ENCODE peak calls at places on chromosomes 13 and 19, in nine cellular contexts. M, O, N, L, W, H, Z, C and J are unnamed samples. For H3K36me3, the result is how much of the 10 kb centered on the place peaks cover.

GRCh38 chr13:62551588-62551987 is 1135.9 kb upstream of the PCDH20 start:
- DNase-seq in O (no peak), N (no peak), L (no peak), C (no peak), Z (no peak), M (no peak), H (no peak), W (no peak), J (no peak)

GRCh38 chr19:273393-273792 is 17.8 kb downstream of the PLPP2 start:
- DNase-seq in O (no peak), L (peak), H (no peak), C (no peak), Z (no peak), M (no peak), W (no peak), N (no peak), J (no peak)

GRCh38 chr13:45833663-45834062 is 17.9 kb downstream of the SIAH3 start:
- DNase-seq in Z (no peak), L (no peak), O (peak), W (no peak), N (peak), H (no peak), C (no peak), M (peak), J (no peak)

GRCh38 chr13:52061587-52061986 is 37.1 kb downstream of the UTP14C start:
- DNase-seq in W (no peak), H (no peak), M (no peak), N (no peak), O (no peak), Z (no peak), C (no peak), L (no peak), J (no peak)

GRCh38 chr13:39565036-39565949 is 37.7 kb downstream of the LHFPL6 start:
- DNase-seq in O (peak), H (no peak), C (no peak), W (no peak), L (no peak), M (no peak), Z (no peak), N (peak), J (no peak)

GRCh38 chr13:50948576-50948975 is 39.0 kb downstream of the RNASEH2B start:
- DNase-seq in M (no peak), L (no peak), Z (no peak), C (no peak), W (no peak), O (no peak), H (no peak), N (no peak), J (no peak)

GRCh38 chr19:56837492-56837891 is 3.0 kb downstream of the PEG3 start:
- DNase-seq in C (peak), M (peak), W (no peak), Z (peak), L (peak), N (no peak), O (peak), H (peak), J (peak)

GRCh38 chr13:84609716-84610115 is 727.4 kb upstream of the SLITRK1 start:
- DNase-seq in N (peak), W (no peak), O (no peak), L (no peak), M (no peak), Z (no peak), C (no peak), H (no peak), J (no peak)

GRCh38 chr19:15101479-15102082 is 5.6 kb upstream of the SYDE1 start:
- DNase-seq in M (no peak), N (peak), Z (no peak), O (peak), L (no peak), C (peak), H (no peak), W (peak), J (peak)

GRCh38 chr13:110523838-110524237 is 37.7 kb downstream of the RAB20 start:
- DNase-seq in H (no peak), M (no peak), L (no peak), Z (no peak), C (no peak), O (no peak), N (no peak), W (no peak), J (no peak)

GRCh38 chr13:49499889-49500660 is 4.3 kb downstream of the PHF11 start:
- DNase-seq in M (no peak), Z (no peak), W (no peak), L (no peak), C (no peak), H (no peak), N (no peak), O (no peak), J (no peak)

GRCh38 chr13:47869780-47870179 is 131.3 kb downstream of the SUCLA2 start:
- DNase-seq in H (no peak), O (no peak), M (no peak), N (no peak), C (no peak), L (no peak), W (no peak), Z (no peak), J (no peak)

GRCh38 chr19:47540748-47541147 is 25.9 kb upstream of the NAPA start:
- DNase-seq in C (no peak), Z (no peak), N (no peak), M (no peak), W (no peak), H (no peak), L (no peak), O (no peak), J (no peak)

GRCh38 chr13:30846311-30846710 is 59.8 kb upstream of the MEDAG start:
- DNase-seq in M (no peak), C (no peak), W (no peak), L (no peak), N (no peak), O (no peak), H (no peak), Z (no peak), J (no peak)

GRCh38 chr13:100673831-100674362 is 698 bp downstream of the TMTC4 start:
- DNase-seq in H (peak), N (peak), C (no peak), W (peak), Z (peak), M (peak), L (peak), O (peak), J (peak)

GRCh38 chr19:42277821-42278809 is 9.1 kb downstream of the CIC start:
- DNase-seq in N (peak), C (no peak), L (no peak), M (no peak), O (peak), H (no peak), Z (peak), W (no peak), J (no peak)

DNA sequence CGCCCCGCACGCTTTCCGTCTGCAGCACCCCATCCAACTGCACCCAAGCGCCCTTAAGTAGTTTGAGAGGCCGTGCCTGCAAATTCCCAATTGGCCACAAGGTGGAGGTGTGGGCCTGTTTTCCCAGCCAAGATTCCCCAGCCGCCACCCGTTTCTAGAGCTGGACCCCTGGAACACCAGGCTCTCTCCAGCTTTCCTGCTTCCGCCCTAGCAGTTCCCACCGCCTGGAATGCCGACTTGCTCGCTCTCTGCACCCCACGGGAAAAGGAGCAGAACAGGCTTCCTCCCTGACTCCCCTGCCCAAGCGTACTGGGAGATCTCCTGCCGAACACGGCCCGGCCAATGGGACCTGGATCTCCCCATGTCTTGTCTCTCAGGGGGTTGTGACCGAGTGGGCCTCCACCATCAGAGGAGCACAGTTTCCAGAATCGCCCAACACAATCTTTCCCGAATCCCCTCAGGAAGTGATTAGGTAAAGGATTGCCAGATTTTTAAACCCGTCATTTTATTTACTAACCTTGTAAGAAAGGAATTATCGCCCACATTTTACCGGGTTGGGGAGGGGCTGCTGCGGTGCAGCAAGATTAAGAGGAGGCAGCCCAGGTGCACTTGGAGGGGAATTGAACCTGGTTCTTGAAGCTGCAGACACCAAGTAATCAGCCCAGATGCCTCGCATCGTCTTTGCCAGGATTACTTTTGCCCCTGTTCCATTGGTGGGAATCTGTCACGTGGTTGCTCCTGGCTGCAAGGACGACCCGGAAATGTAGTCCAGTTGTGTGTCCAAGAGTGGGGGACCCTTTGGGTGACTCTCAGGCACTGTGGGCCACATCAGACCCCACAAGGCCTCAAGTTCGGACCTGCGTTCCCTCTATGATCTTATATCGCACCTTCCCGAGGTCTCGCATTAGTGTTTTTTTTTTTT is 3.5 kb upstream of the NAPSA start:
- DNase-seq in Z (peak), O (peak), W (peak), C (peak), N (peak), H (peak), M (peak), L (peak), J (peak)
- H3K27ac ChIP-seq in Z (peak), O (peak), W (peak), C (peak), N (peak), H (peak), M (peak), L (peak), J (peak)

GRCh38 chr19:39381910-39382611 is 8.8 kb downstream of the PAF1 start:
- DNase-seq in W (no peak), Z (no peak), M (no peak), C (no peak), H (no peak), N (no peak), L (no peak), O (no peak), J (no peak)
- H3K36me3 ChIP-seq in W (half or more), Z (under half), M (half or more), C (under half), H (half or more), N (under half), L (half or more), O (half or more), J (under half)

DNA sequence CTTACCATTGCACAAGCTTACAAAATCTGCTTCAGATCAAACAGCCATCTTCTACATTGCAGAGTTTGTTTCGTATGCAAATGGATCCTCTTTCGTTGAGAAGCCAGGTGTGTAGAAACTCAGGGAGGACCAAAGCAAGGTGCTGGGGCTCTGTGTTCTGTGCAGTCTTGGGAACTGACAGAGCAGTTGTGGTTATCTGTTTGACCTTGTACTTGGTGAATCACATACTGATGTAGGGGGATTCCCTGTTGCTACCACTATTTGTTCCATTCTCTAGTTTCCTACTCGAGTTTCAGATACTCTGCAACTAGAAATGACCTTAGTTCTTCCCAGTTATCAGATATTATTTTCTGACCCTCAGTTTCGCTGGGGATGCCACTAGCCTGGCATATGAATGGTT is 95.2 kb upstream of the CLDN10 start:
- DNase-seq in L (no peak), C (no peak), Z (no peak), N (no peak), H (no peak), O (no peak), M (no peak), W (no peak), J (no peak)
- H3K27ac ChIP-seq in L (no peak), C (no peak), Z (no peak), N (no peak), H (no peak), O (no peak), M (no peak), W (no peak), J (no peak)

GRCh38 chr13:109154546-109154945 is 525.1 kb downstream of the MYO16 start:
- DNase-seq in N (no peak), L (no peak), Z (no peak), O (no peak), W (no peak), C (no peak), M (no peak), H (no peak), J (no peak)

GRCh38 chr13:109157275-109157674 is 527.9 kb downstream of the MYO16 start:
- DNase-seq in O (no peak), L (no peak), C (no peak), M (no peak), W (no peak), H (no peak), Z (no peak), N (no peak), J (no peak)

GRCh38 chr13:109154146-109154545 is 524.7 kb downstream of the MYO16 start:
- DNase-seq in N (no peak), L (no peak), H (no peak), M (no peak), W (no peak), C (no peak), O (peak), Z (peak), J (no peak)

GRCh38 chr13:109156181-109156935 is 526.9 kb downstream of the MYO16 start:
- DNase-seq in Z (no peak), L (no peak), W (no peak), N (no peak), H (no peak), O (no peak), M (peak), C (peak), J (no peak)

DNA sequence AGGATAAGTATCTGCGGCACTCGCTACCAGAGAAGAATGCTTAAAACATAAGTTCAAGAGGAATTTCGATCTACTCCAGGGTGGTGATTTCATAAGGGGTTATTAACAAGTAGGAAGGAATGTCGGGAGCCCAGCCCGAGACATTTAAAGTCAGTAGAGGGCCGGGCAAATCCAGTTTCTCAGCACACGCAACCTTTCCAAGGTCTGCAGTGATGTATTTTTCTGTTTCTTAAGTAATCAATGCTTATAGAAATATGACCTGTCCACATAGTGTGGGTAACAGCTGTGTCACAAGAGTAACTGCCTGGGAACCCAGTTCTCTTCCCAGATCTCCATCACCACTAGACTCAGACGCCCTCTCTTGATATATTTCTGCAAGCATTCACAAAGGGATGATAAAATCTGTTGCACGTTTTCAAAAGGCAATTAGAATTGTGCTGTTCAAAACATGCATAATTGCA is 525.9 kb downstream of the MYO16 start:
- DNase-seq in Z (no peak), C (no peak), H (no peak), M (no peak), O (no peak), N (no peak), L (no peak), W (no peak), J (no peak)
- H3K36me3 ChIP-seq in Z (under half), C (under half), H (under half), M (under half), O (under half), N (under half), L (under half), W (under half), J (under half)

GRCh38 chr19:40797166-40797962 is 1.6 kb upstream of the EGLN2 start:
- DNase-seq in W (no peak), Z (no peak), C (peak), L (no peak), H (no peak), N (peak), O (no peak), M (no peak), J (no peak)
- H3K27ac ChIP-seq in W (peak), Z (peak), C (peak), L (peak), H (peak), N (peak), O (peak), M (peak), J (peak)

GRCh38 chr19:31268751-31269150 is 80.5 kb downstream of the TSHZ3 start:
- DNase-seq in M (no peak), L (no peak), O (no peak), Z (no peak), C (no peak), W (no peak), N (no peak), H (no peak), J (no peak)

GRCh38 chr19:31270897-31271568 is 78.2 kb downstream of the TSHZ3 start:
- DNase-seq in W (no peak), L (no peak), O (no peak), Z (no peak), M (no peak), C (no peak), H (no peak), N (no peak), J (no peak)

GRCh38 chr19:31272707-31273106 is 76.5 kb downstream of the TSHZ3 start:
- DNase-seq in W (no peak), M (no peak), N (no peak), H (no peak), L (no peak), C (peak), O (no peak), Z (no peak), J (no peak)

GRCh38 chr19:31269425-31270127 is 79.7 kb downstream of the TSHZ3 start:
- DNase-seq in L (no peak), H (no peak), N (no peak), O (no peak), Z (no peak), C (no peak), M (no peak), W (no peak), J (no peak)

DNA sequence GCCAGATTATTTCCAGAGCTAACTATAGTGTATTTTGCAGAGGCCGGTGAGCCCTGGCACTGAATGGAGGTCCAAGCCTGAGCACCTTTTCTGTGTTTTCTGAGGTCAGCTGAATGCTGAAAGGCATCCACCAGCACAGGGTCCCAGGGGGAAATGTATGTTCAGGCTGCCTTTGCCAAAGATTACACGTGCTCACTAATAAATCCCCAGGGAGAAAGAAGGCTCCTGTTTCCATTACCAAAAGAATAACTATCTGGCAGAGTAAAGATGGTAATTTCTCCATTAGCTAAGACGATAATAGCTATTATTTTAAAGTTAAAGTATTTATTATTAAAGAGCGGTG is 77.7 kb downstream of the TSHZ3 start:
- DNase-seq in M (no peak), O (no peak), C (no peak), W (no peak), Z (no peak), L (no peak), N (no peak), H (no peak), J (no peak)
- H3K36me3 ChIP-seq in M (under half), O (under half), C (under half), W (under half), Z (under half), L (under half), N (under half), H (under half), J (under half)

GRCh38 chr19:18160441-18160791 is 7.5 kb downstream of the PIK3R2 start:
- DNase-seq in L (no peak), C (no peak), M (no peak), W (no peak), N (peak), O (no peak), H (no peak), Z (no peak), J (no peak)
- H3K27ac ChIP-seq in L (peak), C (no peak), M (peak), W (no peak), N (no peak), O (peak), H (peak), Z (peak), J (no peak)